ENCODE peak calls at places on chromosomes 6 and 20, in six cellular contexts. J is HepG2, D is K562, B is GM12891, K is GM12878, E is H1. Y is an unnamed sample.
A peak's percentile ranks its signal among the peaks of the same experiment; 100 is the strongest.

GRCh38 chr20:58457083-58457680 is 58.0 kb downstream of the APCDD1L start:
- DNase-seq in E (no peak), K (no peak), J (no peak), D (no peak), B (no peak), Y (no peak)

GRCh38 chr20:53529658-53530057 is 64.0 kb downstream of the ZNF217 start:
- DNase-seq in E (no peak), B (no peak), J (no peak), D (no peak), K (no peak), Y (no peak)

GRCh38 chr6:40474937-40475336 is 112.2 kb downstream of the LRFN2 start:
- DNase-seq in B (no peak), D (no peak), K (no peak), J (no peak), E (no peak), Y (no peak)

GRCh38 chr6:110310861-110311446 is 47.2 kb downstream of the METTL24 start:
- DNase-seq in J (no peak), D (no peak), E (no peak), K (no peak), B (no peak), Y (no peak)

GRCh38 chr20:17972121-17972520 is 3.3 kb downstream of the MGME1 start:
- DNase-seq in D (no peak), J (no peak), B (no peak), E (no peak), K (no peak), Y (no peak)

GRCh38 chr20:14142171-14142570 is 146.9 kb downstream of the MACROD2 start:
- DNase-seq in K (peak; percentile 2), J (peak; percentile 47), B (no peak), D (no peak), E (peak; percentile 46), Y (no peak)

GRCh38 chr6:21166754-21167153 is 426.8 kb upstream of the SOX4 start:
- DNase-seq in B (no peak), K (no peak), E (no peak), D (no peak), J (no peak), Y (no peak)

GRCh38 chr6:44269168-44269920 is 906 bp upstream of the TMEM151B start:
- DNase-seq in J (no peak), E (no peak), K (no peak), B (no peak), D (no peak), Y (no peak)

GRCh38 chr6:36631326-36632046 is 37.3 kb downstream of the SRSF3 start:
- DNase-seq in E (no peak), J (no peak), B (no peak), K (no peak), D (no peak), Y (no peak)

GRCh38 chr20:46811328-46812084 is 83.1 kb upstream of the EYA2 start:
- DNase-seq in B (no peak), K (no peak), E (no peak), D (no peak), J (no peak), Y (no peak)

GRCh38 chr20:35662541-35662940 is 2.2 kb downstream of the CPNE1 start:
- DNase-seq in J (no peak), K (no peak), E (no peak), D (no peak), B (no peak), Y (no peak)

DNA sequence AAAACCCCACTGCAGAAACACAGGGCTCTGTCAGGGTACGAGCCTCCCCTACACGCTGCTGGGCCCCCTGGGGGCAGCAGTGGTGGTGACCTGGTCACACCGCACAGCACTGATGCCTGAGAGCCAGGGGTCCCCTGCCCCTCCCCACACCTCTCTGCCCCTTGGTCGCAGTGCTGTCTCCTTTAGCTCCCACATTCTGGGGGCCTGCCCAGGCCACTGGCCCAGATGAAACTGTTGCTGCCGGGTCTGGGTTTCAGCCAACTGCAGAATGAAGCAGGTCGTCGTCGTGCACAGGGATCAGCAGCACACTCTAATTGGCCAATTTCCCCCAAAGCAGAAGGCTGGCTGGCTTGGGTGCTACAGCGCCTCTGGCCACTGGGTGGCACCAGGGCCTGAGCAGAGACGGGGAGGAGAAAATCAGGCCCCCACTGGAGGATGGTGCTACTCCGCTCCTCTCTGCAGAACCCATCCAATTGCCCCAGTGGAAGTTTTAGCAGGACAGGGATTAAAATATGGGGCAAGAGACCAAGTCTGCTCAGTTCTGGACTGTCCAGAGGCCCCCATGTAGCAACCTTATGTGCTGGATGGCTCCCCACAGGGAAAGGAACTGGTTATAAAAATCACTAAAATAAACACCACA is 26.1 kb downstream of the DIDO1 start:
- DNase-seq in B (peak; percentile 87), D (peak; percentile 84), E (peak; percentile 51), K (no peak), J (peak; percentile 82), Y (peak; percentile 89)
- TF ChIP-seq POLR2A in B (peak; percentile 73), D (peak; percentile 69), E (peak; percentile 78), K (peak; percentile 74), J (no peak), Y (no peak)

GRCh38 chr20:25195014-25195961 is at the start of gene ENTPD6:
- DNase-seq in D (peak; percentile 97), E (no peak), J (peak; percentile 90), K (peak; percentile 63), B (peak; percentile 96), Y (peak; percentile 94)

GRCh38 chr20:25196701-25197120 is 1.2 kb downstream of the ENTPD6 start:
- DNase-seq in E (no peak), K (no peak), D (no peak), B (no peak), J (no peak), Y (no peak)

GRCh38 chr20:25197173-25197869 is 1.8 kb downstream of the ENTPD6 start:
- DNase-seq in J (no peak), B (no peak), E (no peak), D (no peak), K (no peak), Y (no peak)

GRCh38 chr20:25194333-25194972 is 1.1 kb upstream of the ENTPD6 start:
- DNase-seq in B (no peak), E (no peak), J (no peak), D (no peak), K (no peak), Y (no peak)

GRCh38 chr20:25195962-25196700 is 619 bp downstream of the ENTPD6 start:
- DNase-seq in J (peak; percentile 42), E (no peak), K (no peak), B (no peak), D (no peak), Y (no peak)
- TF ChIP-seq TAF1 in J (no peak), E (no peak), K (no peak), B (no peak), D (no peak), Y (no peak)

DNA sequence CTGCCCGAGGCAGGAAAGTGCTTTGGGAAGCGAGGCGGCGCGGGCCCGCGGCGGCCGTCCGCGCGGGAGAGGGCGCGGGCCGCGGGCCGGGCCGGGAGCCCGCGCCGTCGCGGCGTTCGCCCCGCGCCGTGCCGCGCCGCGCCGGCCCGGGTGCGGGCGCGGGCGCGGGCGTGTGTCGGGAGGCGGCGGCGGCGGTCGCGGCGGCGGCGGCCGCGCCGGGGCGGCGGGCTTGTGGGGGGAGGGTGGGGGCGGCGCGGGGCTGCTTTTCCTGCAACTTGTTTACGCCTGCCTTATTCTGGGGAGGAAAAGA is 1.4 kb downstream of the L3MBTL3 start:
- DNase-seq in K (no peak), E (no peak), B (peak; percentile 2), D (peak; percentile 48), J (no peak), Y (no peak)
- TF ChIP-seq POLR2AphosphoS5 in K (no peak), E (no peak), B (no peak), D (no peak), J (no peak), Y (no peak)

GRCh38 chr6:138773177-138774091 is at the start of gene CCDC28A:
- DNase-seq in J (peak; percentile 97), K (peak; percentile 93), D (peak; percentile 97), E (peak; percentile 81), B (peak; percentile 53), Y (peak; percentile 52)
- TF ChIP-seq POLR2A in J (peak; percentile 69), K (peak; percentile 79), D (peak; percentile 71), E (peak; percentile 56), B (peak; percentile 45), Y (peak; percentile 60)

GRCh38 chr6:138543648-138544047 is 44.4 kb upstream of the NHSL1 start:
- DNase-seq in K (no peak), E (no peak), D (no peak), J (peak; percentile 96), B (no peak), Y (no peak)
- TF ChIP-seq TAF1 in K (no peak), E (no peak), D (no peak), J (no peak), B (no peak), Y (no peak)

GRCh38 chr20:44181611-44182010 is 5.4 kb downstream of the JPH2 start:
- DNase-seq in E (no peak), K (no peak), B (no peak), J (no peak), D (no peak), Y (no peak)
- TF ChIP-seq POLR2AphosphoS5 in E (no peak), K (no peak), B (no peak), J (no peak), D (no peak), Y (no peak)